ENCODE peak calls at places on chromosomes 3 and 15, in six cellular contexts. One of them, this sample, is unnamed.

GRCh38 chr15:100200287-100200772 is 141.4 kb downstream of the ADAMTS17 start:
- DNase-seq in hepatocyte: no peak
- DNase-seq in left ventricle myocardium inferior: no peak
- DNase-seq in ovary: no peak
- DNase-seq in psoas muscle: no peak
- DNase-seq in CD8-positive, alpha-beta T cell: no peak
- DNase-seq in this sample: peak; percentile 57

GRCh38 chr3:56874269-56874668 is 72.5 kb upstream of the ARHGEF3 start:
- DNase-seq in hepatocyte: no peak
- DNase-seq in left ventricle myocardium inferior: no peak
- DNase-seq in ovary: no peak
- DNase-seq in psoas muscle: no peak
- DNase-seq in CD8-positive, alpha-beta T cell: no peak
- DNase-seq in this sample: peak; percentile 35

GRCh38 chr15:56146756-56147155 is 96.9 kb downstream of the RFX7 start:
- DNase-seq in hepatocyte: no peak
- DNase-seq in left ventricle myocardium inferior: no peak
- DNase-seq in ovary: no peak
- DNase-seq in psoas muscle: no peak
- DNase-seq in CD8-positive, alpha-beta T cell: no peak
- DNase-seq in this sample: no peak

GRCh38 chr15:72592676-72593075 is 61.8 kb upstream of the GOLGA6B start:
- DNase-seq in hepatocyte: no peak
- DNase-seq in left ventricle myocardium inferior: no peak
- DNase-seq in ovary: no peak
- DNase-seq in psoas muscle: no peak
- DNase-seq in CD8-positive, alpha-beta T cell: no peak
- DNase-seq in this sample: no peak

GRCh38 chr3:188594137-188594536 is 440.2 kb downstream of the LPP start:
- DNase-seq in hepatocyte: no peak
- DNase-seq in left ventricle myocardium inferior: no peak
- DNase-seq in ovary: no peak
- DNase-seq in psoas muscle: no peak
- DNase-seq in CD8-positive, alpha-beta T cell: no peak
- DNase-seq in this sample: no peak

GRCh38 chr3:179716811-179717210 is 64.0 kb downstream of the USP13 start:
- DNase-seq in hepatocyte: no peak
- DNase-seq in left ventricle myocardium inferior: no peak
- DNase-seq in ovary: no peak
- DNase-seq in psoas muscle: no peak
- DNase-seq in CD8-positive, alpha-beta T cell: no peak
- DNase-seq in this sample: no peak

GRCh38 chr3:154062513-154062912 is 58.7 kb upstream of the ARHGEF26 start:
- DNase-seq in hepatocyte: no peak
- DNase-seq in left ventricle myocardium inferior: no peak
- DNase-seq in ovary: no peak
- DNase-seq in psoas muscle: no peak
- DNase-seq in CD8-positive, alpha-beta T cell: no peak
- DNase-seq in this sample: no peak

GRCh38 chr3:187686874-187687273 is 15.5 kb downstream of the RTP2 start:
- DNase-seq in hepatocyte: no peak
- DNase-seq in left ventricle myocardium inferior: no peak
- DNase-seq in ovary: no peak
- DNase-seq in psoas muscle: no peak
- DNase-seq in CD8-positive, alpha-beta T cell: no peak
- DNase-seq in this sample: no peak

GRCh38 chr15:66670698-66671580 is 31.1 kb upstream of the SMAD6 start:
- DNase-seq in hepatocyte: peak; percentile 79
- DNase-seq in left ventricle myocardium inferior: no peak
- DNase-seq in ovary: no peak
- DNase-seq in psoas muscle: no peak
- DNase-seq in CD8-positive, alpha-beta T cell: no peak
- DNase-seq in this sample: no peak

GRCh38 chr15:33913459-33913858 is 54.8 kb upstream of the CHRM5 start:
- DNase-seq in hepatocyte: no peak
- DNase-seq in left ventricle myocardium inferior: no peak
- DNase-seq in ovary: no peak
- DNase-seq in psoas muscle: no peak
- DNase-seq in CD8-positive, alpha-beta T cell: no peak
- DNase-seq in this sample: no peak

GRCh38 chr3:26623409-26624208 is 1.0 kb downstream of the LRRC3B start:
- DNase-seq in hepatocyte: peak; percentile 16
- DNase-seq in left ventricle myocardium inferior: no peak
- DNase-seq in ovary: no peak
- DNase-seq in psoas muscle: no peak
- DNase-seq in CD8-positive, alpha-beta T cell: no peak
- DNase-seq in this sample: no peak

GRCh38 chr3:174533286-174533685 is 325.8 kb upstream of the NAALADL2 start:
- DNase-seq in hepatocyte: no peak
- DNase-seq in left ventricle myocardium inferior: no peak
- DNase-seq in ovary: no peak
- DNase-seq in psoas muscle: no peak
- DNase-seq in CD8-positive, alpha-beta T cell: no peak
- DNase-seq in this sample: no peak

GRCh38 chr15:27176785-27177406 is 205.9 kb downstream of the GABRG3 start:
- DNase-seq in hepatocyte: no peak
- DNase-seq in left ventricle myocardium inferior: no peak
- DNase-seq in ovary: no peak
- DNase-seq in psoas muscle: no peak
- DNase-seq in CD8-positive, alpha-beta T cell: no peak
- DNase-seq in this sample: no peak

GRCh38 chr15:48579945-48580671 is 65.4 kb downstream of the FBN1 start:
- DNase-seq in hepatocyte: no peak
- DNase-seq in left ventricle myocardium inferior: no peak
- DNase-seq in ovary: no peak
- DNase-seq in psoas muscle: no peak
- DNase-seq in CD8-positive, alpha-beta T cell: no peak
- DNase-seq in this sample: no peak

GRCh38 chr15:100160953-100161352 is 180.8 kb downstream of the ADAMTS17 start:
- DNase-seq in hepatocyte: no peak
- DNase-seq in left ventricle myocardium inferior: no peak
- DNase-seq in ovary: no peak
- DNase-seq in psoas muscle: no peak
- DNase-seq in CD8-positive, alpha-beta T cell: no peak
- DNase-seq in this sample: no peak

GRCh38 chr3:59759298-59760169 is 709.7 kb upstream of the CFAP20DC start:
- DNase-seq in hepatocyte: peak; percentile 56
- DNase-seq in left ventricle myocardium inferior: no peak
- DNase-seq in ovary: no peak
- DNase-seq in psoas muscle: no peak
- DNase-seq in CD8-positive, alpha-beta T cell: no peak
- DNase-seq in this sample: no peak

GRCh38 chr3:128348805-128349531 is 117.7 kb downstream of the DNAJB8 start:
- DNase-seq in hepatocyte: no peak
- DNase-seq in left ventricle myocardium inferior: no peak
- DNase-seq in ovary: no peak
- DNase-seq in psoas muscle: no peak
- DNase-seq in CD8-positive, alpha-beta T cell: no peak
- DNase-seq in this sample: no peak

GRCh38 chr3:30531017-30531570 is 75.3 kb upstream of the TGFBR2 start:
- DNase-seq in hepatocyte: no peak
- DNase-seq in left ventricle myocardium inferior: no peak
- DNase-seq in ovary: no peak
- DNase-seq in psoas muscle: no peak
- DNase-seq in CD8-positive, alpha-beta T cell: no peak
- DNase-seq in this sample: no peak

GRCh38 chr15:101378356-101378755 is 83.3 kb upstream of the SNRPA1 start:
- DNase-seq in hepatocyte: no peak
- DNase-seq in left ventricle myocardium inferior: no peak
- DNase-seq in ovary: no peak
- DNase-seq in psoas muscle: no peak
- DNase-seq in CD8-positive, alpha-beta T cell: no peak
- DNase-seq in this sample: no peak

GRCh38 chr3:62724503-62724902 is 150.7 kb downstream of the CADPS start:
- DNase-seq in hepatocyte: no peak
- DNase-seq in left ventricle myocardium inferior: no peak
- DNase-seq in ovary: no peak
- DNase-seq in psoas muscle: no peak
- DNase-seq in CD8-positive, alpha-beta T cell: no peak
- DNase-seq in this sample: no peak

GRCh38 chr3:158091526-158091925 is 14.7 kb downstream of the SHOX2 start:
- DNase-seq in hepatocyte: no peak
- DNase-seq in left ventricle myocardium inferior: no peak
- DNase-seq in ovary: no peak
- DNase-seq in psoas muscle: no peak
- DNase-seq in CD8-positive, alpha-beta T cell: no peak
- DNase-seq in this sample: no peak

GRCh38 chr15:85772668-85773067 is 22.1 kb downstream of the KLHL25 start:
- DNase-seq in hepatocyte: no peak
- DNase-seq in left ventricle myocardium inferior: no peak
- DNase-seq in ovary: no peak
- DNase-seq in psoas muscle: peak; percentile 57
- DNase-seq in CD8-positive, alpha-beta T cell: no peak
- DNase-seq in this sample: no peak

GRCh38 chr15:85773249-85773648 is 21.5 kb downstream of the KLHL25 start:
- DNase-seq in hepatocyte: no peak
- DNase-seq in left ventricle myocardium inferior: no peak
- DNase-seq in ovary: no peak
- DNase-seq in psoas muscle: no peak
- DNase-seq in CD8-positive, alpha-beta T cell: no peak
- DNase-seq in this sample: no peak

GRCh38 chr15:85771276-85771675 is 23.4 kb downstream of the KLHL25 start:
- DNase-seq in hepatocyte: no peak
- DNase-seq in left ventricle myocardium inferior: no peak
- DNase-seq in ovary: no peak
- DNase-seq in psoas muscle: no peak
- DNase-seq in CD8-positive, alpha-beta T cell: no peak
- DNase-seq in this sample: no peak

GRCh38 chr15:85770722-85771041 is 24.0 kb downstream of the KLHL25 start:
- DNase-seq in hepatocyte: no peak
- DNase-seq in left ventricle myocardium inferior: no peak
- DNase-seq in ovary: no peak
- DNase-seq in psoas muscle: no peak
- DNase-seq in CD8-positive, alpha-beta T cell: no peak
- DNase-seq in this sample: no peak

DNA sequence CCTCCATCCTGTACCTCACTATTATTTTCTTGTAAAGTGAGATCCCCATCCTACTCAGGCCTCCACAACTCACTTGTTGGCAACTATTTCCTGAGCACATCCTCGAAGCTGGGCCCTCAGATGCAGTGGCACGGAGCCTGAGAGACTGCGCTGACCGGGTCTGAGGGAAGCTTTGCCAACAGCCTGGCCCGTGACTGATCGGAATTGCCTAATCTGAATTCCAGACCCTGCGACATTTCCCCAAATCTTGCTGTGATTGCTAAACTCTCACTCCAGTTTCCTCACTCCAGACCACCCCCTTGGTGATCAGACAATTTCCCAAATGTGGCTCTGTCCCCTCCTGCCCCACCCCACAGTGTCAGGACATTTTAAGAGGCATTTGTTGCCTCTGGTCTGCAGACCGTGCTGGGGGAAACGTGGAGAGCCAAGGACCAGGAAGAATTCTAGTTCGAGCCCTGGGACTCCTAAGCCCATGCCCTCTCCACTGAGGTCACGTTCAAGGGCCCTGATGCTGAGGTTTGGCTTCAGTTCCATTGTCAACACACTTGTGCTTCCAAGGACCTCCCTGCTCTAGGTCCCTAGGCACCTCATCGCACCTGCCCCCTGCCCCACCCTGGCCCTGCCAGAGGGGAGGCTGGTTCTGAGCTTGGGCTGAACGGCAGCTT is 22.8 kb downstream of the KLHL25 start:
- DNase-seq in hepatocyte: no peak
- DNase-seq in left ventricle myocardium inferior: no peak
- DNase-seq in ovary: peak; percentile 84
- DNase-seq in psoas muscle: peak; percentile 86
- DNase-seq in CD8-positive, alpha-beta T cell: no peak
- DNase-seq in this sample: no peak
- H3K27ac ChIP-seq in hepatocyte: no peak overlapping the region
- H3K27ac ChIP-seq in left ventricle myocardium inferior: peak overlapping the region; percentile 69
- H3K27ac ChIP-seq in ovary: no peak overlapping the region
- H3K27ac ChIP-seq in psoas muscle: peak overlapping the region; percentile 70
- H3K27ac ChIP-seq in CD8-positive, alpha-beta T cell: no peak overlapping the region
- H3K27ac ChIP-seq in this sample: peak overlapping the region; percentile 48

DNA sequence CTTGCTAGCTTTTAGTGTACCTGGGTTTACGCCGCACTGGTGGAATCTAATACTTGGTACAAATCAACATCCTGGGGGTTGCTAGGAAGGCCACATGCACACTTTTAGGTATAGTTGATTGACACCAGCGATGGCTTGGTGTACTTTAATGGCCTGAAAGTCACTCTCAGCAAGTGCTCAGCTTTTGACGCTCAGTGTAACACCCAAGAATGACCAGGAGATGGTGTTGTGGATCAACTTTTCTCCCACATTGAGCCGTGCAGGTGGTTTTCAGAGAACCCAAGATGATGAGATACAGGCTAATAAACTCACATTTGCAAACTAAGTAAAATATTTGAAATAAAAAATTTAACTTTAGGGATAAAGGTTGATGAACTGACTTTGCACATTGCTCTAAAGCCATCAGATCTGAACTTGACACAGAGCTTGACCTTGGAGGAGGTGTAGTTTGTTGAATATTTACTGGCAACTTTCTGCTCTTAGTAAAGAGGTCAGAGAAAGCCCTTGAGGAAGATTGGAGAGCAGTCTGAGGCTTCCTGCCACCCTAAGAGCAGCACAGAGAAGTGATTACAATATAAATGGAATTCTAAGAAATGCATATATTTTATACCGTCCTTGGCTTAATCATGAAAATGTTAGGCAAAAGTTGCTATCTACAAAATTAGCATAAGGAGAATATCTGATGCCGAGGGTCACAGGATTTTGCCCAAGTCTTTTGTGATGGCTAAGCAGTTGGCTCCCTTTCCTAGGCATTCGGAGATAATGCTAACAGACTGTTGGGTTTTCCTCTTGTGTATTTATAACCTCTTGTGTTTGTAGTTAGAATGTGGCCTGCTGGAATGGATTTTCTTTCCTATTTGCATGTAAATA is 143.4 kb upstream of the RASGRP1 start:
- DNase-seq in hepatocyte: peak; percentile 72
- DNase-seq in left ventricle myocardium inferior: no peak
- DNase-seq in ovary: peak; percentile 42
- DNase-seq in psoas muscle: no peak
- DNase-seq in CD8-positive, alpha-beta T cell: no peak
- DNase-seq in this sample: peak; percentile 33
- TF ChIP-seq CTCF in hepatocyte: peak; percentile 79
- TF ChIP-seq CTCF in left ventricle myocardium inferior: peak; percentile 75
- TF ChIP-seq CTCF in ovary: peak; percentile 66
- TF ChIP-seq CTCF in psoas muscle: peak; percentile 54
- TF ChIP-seq CTCF in CD8-positive, alpha-beta T cell: peak; percentile 73
- TF ChIP-seq CTCF in this sample: peak; percentile 50

DNA sequence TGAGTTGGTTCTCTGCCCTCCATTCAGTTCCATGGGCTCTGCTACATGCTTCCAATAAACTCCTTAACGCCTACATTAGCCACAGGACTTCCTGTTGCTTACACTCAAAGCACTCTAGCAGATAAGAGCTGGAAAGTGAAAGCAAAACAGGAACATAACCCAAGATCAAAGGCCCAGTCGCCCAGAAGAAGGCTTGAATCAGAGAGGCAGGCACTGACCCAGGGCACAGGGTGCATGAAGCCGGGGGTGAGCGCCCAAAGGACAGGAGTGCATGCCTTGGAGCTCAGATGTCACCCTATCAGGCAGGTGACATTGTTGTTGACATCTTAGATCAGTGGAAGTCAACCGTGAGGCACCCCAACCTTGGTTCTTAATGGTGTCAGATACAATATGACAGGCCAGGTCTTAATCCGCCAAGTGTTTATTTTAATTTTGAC is 235.1 kb downstream of the UACA start:
- DNase-seq in hepatocyte: peak; percentile 42
- DNase-seq in left ventricle myocardium inferior: no peak
- DNase-seq in ovary: no peak
- DNase-seq in psoas muscle: no peak
- DNase-seq in CD8-positive, alpha-beta T cell: no peak
- DNase-seq in this sample: peak; percentile 59
- H3K27ac ChIP-seq in hepatocyte: no peak overlapping the region
- H3K27ac ChIP-seq in left ventricle myocardium inferior: no peak overlapping the region
- H3K27ac ChIP-seq in ovary: no peak overlapping the region
- H3K27ac ChIP-seq in psoas muscle: no peak overlapping the region
- H3K27ac ChIP-seq in CD8-positive, alpha-beta T cell: peak overlapping the region; percentile 48
- H3K27ac ChIP-seq in this sample: no peak overlapping the region

GRCh38 chr3:13068269-13069010 is 4.8 kb downstream of the IQSEC1 start:
- DNase-seq in hepatocyte: no peak
- DNase-seq in left ventricle myocardium inferior: no peak
- DNase-seq in ovary: no peak
- DNase-seq in psoas muscle: no peak
- DNase-seq in CD8-positive, alpha-beta T cell: no peak
- DNase-seq in this sample: no peak
- TF ChIP-seq CTCF in hepatocyte: no peak
- TF ChIP-seq CTCF in left ventricle myocardium inferior: no peak
- TF ChIP-seq CTCF in ovary: no peak
- TF ChIP-seq CTCF in psoas muscle: no peak
- TF ChIP-seq CTCF in CD8-positive, alpha-beta T cell: no peak
- TF ChIP-seq CTCF in this sample: no peak